ENCODE peak calls at places on chromosome 6, in nine cellular contexts. J is CD8-positive, alpha-beta T cell; S is ovary; B is astrocyte; Q is PC-3; L is stomach; Y is tibial artery; O is PC-9; M is endothelial cell of umbilical vein. N is an unnamed sample.

GRCh38 chr6:170153436-170154319 is 137.2 kb downstream of the DLL1 start:
- DNase-seq in Y (no peak), Q (no peak), B (no peak), M (no peak), L (no peak), O (no peak), J (no peak), S (no peak), N (no peak)

GRCh38 chr6:72950114-72950860 is 275.0 kb downstream of the KHDC1L start:
- DNase-seq in J (no peak), S (no peak), B (peak), Q (peak), Y (no peak), L (no peak), O (peak), M (peak), N (no peak)

GRCh38 chr6:24126586-24127192 is 674 bp downstream of the NRSN1 start:
- DNase-seq in B (peak), J (no peak), L (no peak), O (peak), M (peak), Q (peak), S (no peak), Y (no peak), N (no peak)

GRCh38 chr6:95248501-95248900 is 328.8 kb upstream of the MANEA start:
- DNase-seq in B (no peak), L (no peak), Y (no peak), M (no peak), Q (no peak), J (no peak), S (no peak), O (no peak), N (no peak)

GRCh38 chr6:53536561-53536960 is 8.3 kb downstream of the GCLC start:
- DNase-seq in O (no peak), J (no peak), B (no peak), Q (no peak), L (no peak), M (no peak), S (no peak), Y (no peak), N (no peak)

GRCh38 chr6:14074723-14075503 is 42.7 kb upstream of the CD83 start:
- DNase-seq in S (peak), Y (no peak), J (no peak), O (no peak), Q (peak), B (peak), M (peak), L (no peak), N (peak)

GRCh38 chr6:72948153-72948552 is 277.1 kb downstream of the KHDC1L start:
- DNase-seq in M (no peak), Y (no peak), B (no peak), L (no peak), Q (no peak), S (no peak), O (no peak), J (no peak), N (no peak)

GRCh38 chr6:33023536-33023935 is 14.1 kb upstream of the HLA-DOA start:
- DNase-seq in M (no peak), J (no peak), O (no peak), B (no peak), S (no peak), Y (no peak), L (no peak), Q (no peak), N (no peak)

GRCh38 chr6:166611631-166612030 is 15.4 kb downstream of the RPS6KA2 start:
- DNase-seq in S (no peak), J (no peak), B (no peak), L (no peak), Y (no peak), O (peak), Q (peak), M (no peak), N (no peak)

GRCh38 chr6:161186173-161186769 is 87.6 kb downstream of the AGPAT4 start:
- DNase-seq in Q (peak), B (peak), Y (peak), J (no peak), L (no peak), S (no peak), O (no peak), M (no peak), N (no peak)

GRCh38 chr6:40181367-40181766 is 247.1 kb upstream of the MOCS1 start:
- DNase-seq in Q (no peak), M (no peak), J (no peak), Y (no peak), S (no peak), B (no peak), O (no peak), L (no peak), N (no peak)

GRCh38 chr6:137765044-137765443 is 102.0 kb upstream of the TNFAIP3 start:
- DNase-seq in S (no peak), M (no peak), L (no peak), Y (no peak), O (no peak), B (peak), J (no peak), Q (peak), N (no peak)

GRCh38 chr6:106451419-106451818 is 90.9 kb downstream of the CRYBG1 start:
- DNase-seq in Q (no peak), L (no peak), B (peak), S (no peak), O (no peak), M (peak), Y (no peak), J (no peak), N (no peak)

GRCh38 chr6:15876406-15876805 is 213.6 kb upstream of the DTNBP1 start:
- DNase-seq in J (no peak), B (peak), Y (no peak), S (no peak), Q (peak), L (no peak), O (no peak), M (peak), N (peak)

GRCh38 chr6:22326500-22326899 is 29.7 kb upstream of the PRL start:
- DNase-seq in Q (no peak), Y (no peak), M (no peak), J (no peak), L (no peak), O (no peak), B (no peak), S (no peak), N (no peak)

GRCh38 chr6:43840490-43841218 is 70.6 kb downstream of the VEGFA start:
- DNase-seq in M (no peak), J (no peak), S (no peak), B (no peak), L (no peak), Y (no peak), Q (no peak), O (no peak), N (no peak)

GRCh38 chr6:84089081-84089480 is 55.5 kb downstream of the MRAP2 start:
- DNase-seq in Q (no peak), Y (peak), S (no peak), M (no peak), L (no peak), J (no peak), B (no peak), O (no peak), N (no peak)

GRCh38 chr6:27332692-27333641 is 20.9 kb upstream of the POM121L2 start:
- DNase-seq in L (no peak), Y (no peak), M (peak), B (peak), O (peak), Q (peak), S (peak), J (no peak), N (peak)

GRCh38 chr6:65922049-65922448 is 215.0 kb upstream of the EYS start:
- DNase-seq in J (no peak), O (no peak), Y (no peak), Q (no peak), B (no peak), M (no peak), L (no peak), S (no peak), N (no peak)

GRCh38 chr6:116561377-116562018 is 7.9 kb downstream of the CALHM4 start:
- DNase-seq in J (peak), B (peak), S (peak), M (peak), Q (peak), L (peak), O (peak), Y (peak), N (no peak)

GRCh38 chr6:107866606-107867301 is 42.6 kb upstream of the SCML4 start:
- DNase-seq in J (no peak), Q (peak), O (no peak), S (no peak), B (no peak), M (peak), Y (no peak), L (no peak), N (peak)

GRCh38 chr6:144797881-144798589 is 512.9 kb downstream of the UTRN start:
- DNase-seq in M (peak), Q (peak), J (no peak), S (no peak), Y (no peak), B (peak), O (peak), L (no peak), N (no peak)

GRCh38 chr6:33742092-33742491 is 4.6 kb downstream of the IP6K3 start:
- DNase-seq in O (no peak), M (no peak), J (no peak), Q (no peak), L (no peak), B (no peak), S (no peak), Y (no peak), N (no peak)

GRCh38 chr6:41427642-41428401 is 92.4 kb downstream of the NCR2 start:
- DNase-seq in B (no peak), S (peak), M (no peak), L (peak), Y (no peak), J (no peak), Q (peak), O (peak), N (peak)

GRCh38 chr6:43834528-43835145 is 64.6 kb downstream of the VEGFA start:
- DNase-seq in Q (no peak), O (no peak), L (no peak), J (no peak), M (no peak), Y (no peak), S (no peak), B (no peak), N (no peak)

GRCh38 chr6:119227377-119227776 is 122.2 kb downstream of the MAN1A1 start:
- DNase-seq in J (no peak), S (no peak), L (no peak), Q (no peak), M (no peak), B (no peak), O (no peak), Y (no peak), N (no peak)

GRCh38 chr6:139407718-139408222 is 33.3 kb upstream of the CITED2 start:
- DNase-seq in M (no peak), O (peak), J (no peak), B (peak), L (no peak), Q (peak), S (no peak), Y (no peak), N (no peak)

GRCh38 chr6:7159790-7160525 is 52.2 kb downstream of the RREB1 start:
- DNase-seq in O (no peak), S (no peak), L (no peak), Q (no peak), J (no peak), B (no peak), Y (no peak), M (no peak), N (no peak)

GRCh38 chr6:45054610-45055009 is 273.5 kb upstream of the RUNX2 start:
- DNase-seq in B (peak), Q (no peak), M (no peak), Y (no peak), O (no peak), J (no peak), S (no peak), L (no peak), N (no peak)

GRCh38 chr6:138328210-138328609 is 49.5 kb upstream of the SMIM28 start:
- DNase-seq in Y (no peak), O (no peak), Q (no peak), B (peak), S (no peak), M (no peak), J (no peak), L (no peak), N (no peak)

GRCh38 chr6:55874309-55874708 is 1.1 kb downstream of the BMP5 start:
- DNase-seq in M (no peak), Y (no peak), S (no peak), O (no peak), J (no peak), L (no peak), B (no peak), Q (no peak), N (no peak)
- TF ChIP-seq CTCF in M (no peak), Y (no peak), S (no peak), O (no peak), J (no peak), L (no peak), B (no peak), Q (no peak), N (no peak)

GRCh38 chr6:168647271-168647670 is 206.3 kb downstream of the SMOC2 start:
- DNase-seq in M (no peak), B (no peak), J (no peak), L (no peak), Q (no peak), S (no peak), Y (no peak), O (no peak), N (no peak)

GRCh38 chr6:168650686-168651085 is 209.7 kb downstream of the SMOC2 start:
- DNase-seq in M (no peak), Q (no peak), B (no peak), Y (no peak), J (no peak), L (peak), S (peak), O (no peak), N (no peak)

GRCh38 chr6:168648730-168649129 is 207.7 kb downstream of the SMOC2 start:
- DNase-seq in B (no peak), M (no peak), O (no peak), Q (no peak), Y (no peak), L (no peak), S (no peak), J (no peak), N (no peak)

GRCh38 chr6:168648240-168648639 is 207.3 kb downstream of the SMOC2 start:
- DNase-seq in M (no peak), S (no peak), L (peak), J (no peak), O (peak), Q (no peak), B (no peak), Y (no peak), N (no peak)

DNA sequence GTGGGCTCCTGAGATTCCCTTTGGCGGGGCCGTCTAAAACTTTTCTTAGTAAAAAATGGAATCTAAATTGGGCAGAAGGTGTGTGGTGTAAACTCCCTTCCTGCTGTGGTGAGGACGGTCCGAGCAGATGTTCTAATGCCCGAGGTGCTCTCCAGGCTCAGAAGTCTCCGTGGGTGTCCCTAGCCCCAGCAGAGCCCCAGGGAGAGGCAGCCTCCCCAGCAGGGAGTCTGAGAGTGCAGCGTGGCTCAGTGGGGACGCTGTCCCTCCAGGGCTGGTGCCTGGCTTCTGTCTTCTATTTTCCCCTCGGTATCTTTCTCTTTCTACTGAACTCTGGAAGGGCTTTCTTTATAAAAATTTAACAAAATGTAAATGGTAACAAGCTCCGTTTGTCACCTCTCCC is 208.2 kb downstream of the SMOC2 start:
- DNase-seq in Y (no peak), Q (no peak), L (no peak), O (no peak), J (no peak), B (no peak), S (no peak), M (no peak), N (no peak)
- H3K4me3 ChIP-seq in Y (no peak), Q (no peak), L (peak), O (no peak), J (no peak), B (no peak), S (no peak), M (no peak), N (no peak)

DNA sequence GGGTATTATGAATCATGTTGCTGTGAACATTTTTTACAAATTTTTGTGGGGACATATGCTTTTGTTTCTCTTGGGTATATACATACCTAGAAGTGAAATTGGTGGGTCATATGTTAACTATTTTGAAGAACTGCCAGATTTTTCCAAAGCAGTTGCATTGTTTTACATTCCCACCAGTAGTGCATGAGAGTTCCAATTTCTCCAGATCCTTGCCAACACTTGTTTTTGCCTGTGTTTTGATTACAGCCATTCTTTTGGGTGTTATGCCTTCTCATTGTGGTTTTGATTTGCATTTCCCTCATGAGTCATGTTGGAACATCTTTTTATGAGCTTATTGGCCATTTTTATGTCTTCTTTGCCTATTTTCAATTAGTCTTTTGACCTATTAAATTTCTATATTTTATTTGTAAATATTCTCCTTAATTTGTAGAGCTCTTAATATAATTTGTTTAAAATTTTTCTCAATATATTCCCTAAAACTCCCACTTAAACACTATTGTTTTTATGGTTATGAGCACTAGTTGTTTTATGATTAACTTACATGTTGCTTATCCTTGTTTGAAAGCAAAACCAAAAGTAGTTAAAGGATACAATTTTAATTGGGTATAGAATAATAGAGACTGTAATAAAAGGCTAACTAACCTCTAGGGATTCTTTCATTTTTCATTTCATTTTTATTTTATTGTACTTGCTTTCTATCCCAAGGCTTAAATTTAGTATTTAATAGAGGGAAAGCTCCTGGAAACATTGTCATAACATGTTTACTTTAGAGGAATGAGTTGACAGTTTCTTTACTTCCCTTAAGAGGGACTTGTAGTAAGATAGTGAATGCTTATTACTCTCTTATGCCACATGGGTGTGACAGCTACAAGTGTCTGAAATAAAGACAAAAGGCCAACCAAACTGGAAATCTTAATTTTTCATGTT is 5.5 kb downstream of the UBR2 start:
- DNase-seq in M (peak), Q (peak), Y (no peak), O (no peak), J (no peak), L (no peak), B (peak), S (no peak), N (no peak)
- TF ChIP-seq CTCF in M (no peak), Q (no peak), Y (no peak), O (no peak), J (no peak), L (no peak), B (peak), S (no peak), N (no peak)

GRCh38 chr6:93746892-93747291 is 327.5 kb upstream of the EPHA7 start:
- DNase-seq in M (no peak), B (no peak), O (no peak), L (no peak), Y (no peak), Q (no peak), J (no peak), S (no peak), N (no peak)

GRCh38 chr6:93749191-93749590 is 329.8 kb upstream of the EPHA7 start:
- DNase-seq in L (no peak), M (no peak), Q (no peak), B (peak), Y (no peak), J (no peak), O (no peak), S (no peak), N (no peak)

DNA sequence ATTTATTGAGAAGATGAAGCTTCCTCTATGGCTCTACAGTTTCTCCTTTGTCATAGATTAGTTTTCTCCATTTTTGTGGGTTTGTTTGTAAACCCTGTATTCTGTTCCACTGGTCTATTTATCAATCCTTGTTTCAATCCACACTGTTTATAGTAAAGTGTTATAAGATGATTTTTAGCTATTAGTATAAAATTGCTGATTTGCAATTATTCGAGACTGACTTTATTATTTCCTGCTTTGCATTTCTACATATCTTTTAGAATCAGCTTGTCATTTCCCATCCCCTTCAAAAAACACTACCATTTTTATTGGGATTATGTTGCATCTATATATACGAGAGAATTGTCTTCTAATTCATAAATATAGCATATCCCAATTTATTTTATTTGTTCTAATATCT is 325.9 kb upstream of the EPHA7 start:
- DNase-seq in B (no peak), M (no peak), Y (no peak), S (no peak), Q (no peak), J (no peak), O (no peak), L (no peak), N (no peak)
- H3K4me3 ChIP-seq in B (no peak), M (no peak), Y (no peak), S (no peak), Q (no peak), J (no peak), O (no peak), L (no peak), N (no peak)

DNA sequence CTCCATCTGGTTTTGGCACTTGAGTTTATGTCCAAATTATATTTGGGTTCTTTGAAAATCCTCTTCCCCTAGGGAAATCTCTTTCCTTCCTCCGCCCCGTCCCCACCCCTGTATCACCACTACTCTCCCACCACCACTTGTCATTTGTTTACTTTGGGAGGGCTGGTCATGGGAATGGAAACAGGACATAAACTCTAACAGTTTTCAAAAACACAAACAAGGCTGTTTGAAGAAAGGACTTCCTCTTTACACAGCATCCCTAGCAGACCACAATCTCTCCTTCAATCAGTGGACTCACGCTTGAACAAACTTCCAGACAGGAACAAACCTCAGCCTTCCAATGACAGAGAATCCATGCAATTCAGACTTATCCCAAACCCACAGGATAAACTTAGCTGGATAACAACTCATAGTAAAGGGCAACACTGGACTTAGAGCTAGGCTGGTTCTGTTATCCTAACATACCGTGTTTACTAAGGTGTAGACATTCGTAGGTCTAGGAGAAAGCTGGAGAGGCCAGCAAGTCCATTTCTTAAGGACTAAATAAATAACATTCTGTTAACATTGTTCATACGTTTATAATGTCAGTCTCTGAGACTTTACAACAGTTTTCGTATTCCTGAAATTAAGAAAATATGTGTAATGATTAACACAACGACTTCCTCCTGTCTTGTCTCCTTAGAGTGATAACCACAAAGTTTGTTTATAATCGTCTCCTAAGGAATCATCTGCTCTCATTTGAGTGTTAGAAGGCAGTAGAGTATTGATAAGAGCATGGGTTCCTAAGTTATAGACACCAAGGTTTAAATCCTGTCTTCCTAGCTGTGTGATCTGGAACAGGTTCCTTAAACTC is 44.1 kb upstream of the CTAGE9 start:
- DNase-seq in M (no peak), Y (no peak), B (peak), J (no peak), Q (peak), S (no peak), O (no peak), L (no peak), N (no peak)
- TF ChIP-seq CTCF in M (no peak), Y (no peak), B (no peak), J (no peak), Q (no peak), S (no peak), O (no peak), L (no peak), N (no peak)

GRCh38 chr6:29011276-29011734 is 6.2 kb upstream of the ZNF311 start:
- DNase-seq in M (peak), S (peak), Q (peak), B (peak), L (no peak), J (no peak), Y (peak), O (no peak), N (no peak)
- H3K4me3 ChIP-seq in M (peak), S (peak), Q (peak), B (peak), L (peak), J (peak), Y (peak), O (no peak), N (peak)

GRCh38 chr6:25340854-25341552 is 61.8 kb downstream of the CARMIL1 start:
- DNase-seq in J (no peak), S (no peak), O (no peak), L (no peak), B (no peak), M (no peak), Q (no peak), Y (no peak), N (no peak)
- TF ChIP-seq CTCF in J (no peak), S (no peak), O (no peak), L (no peak), B (no peak), M (no peak), Q (no peak), Y (no peak), N (no peak)

N was measured in GM06990.